ENCODE peak calls at places on chromosomes 12 and 14, in four cellular contexts. I, B, F and U are unnamed samples.

GRCh38 chr12:124443929-124444712 is 123.3 kb downstream of the NCOR2 start:
- DNase-seq in I (no peak), F (no peak), B (peak; percentile 24), U (no peak)

GRCh38 chr12:113070117-113070906 is 13.8 kb downstream of the DTX1 start:
- DNase-seq in I (no peak), B (no peak), F (peak; percentile 44), U (peak; percentile 53)

GRCh38 chr12:42588981-42589464 is 523 bp downstream of the PRICKLE1 start:
- DNase-seq in F (peak; percentile 13), B (peak; percentile 48), I (peak; percentile 38), U (no peak)

GRCh38 chr14:64879635-64880381 is at the start of gene SPTB:
- DNase-seq in B (no peak), I (peak; percentile 37), F (peak; percentile 58), U (peak; percentile 62)

GRCh38 chr14:99518441-99519346 is 37.5 kb downstream of the CCNK start:
- DNase-seq in F (peak; percentile 86), B (peak; percentile 38), I (peak; percentile 85), U (peak; percentile 58)

GRCh38 chr14:98605043-98605442 is 667.0 kb downstream of the BCL11B start:
- DNase-seq in B (no peak), F (no peak), I (no peak), U (no peak)

GRCh38 chr12:43132291-43132690 is 419.7 kb downstream of the ADAMTS20 start:
- DNase-seq in B (peak; percentile 54), I (no peak), F (no peak), U (no peak)

GRCh38 chr12:122062832-122063690 is 15.5 kb upstream of the MLXIP start:
- DNase-seq in B (peak; percentile 92), F (peak; percentile 71), I (peak; percentile 64), U (peak; percentile 64)

GRCh38 chr14:105627701-105628100 is 101.3 kb downstream of the TMEM121 start:
- DNase-seq in I (no peak), F (no peak), B (no peak), U (no peak)

GRCh38 chr14:101193126-101193844 is 289.8 kb upstream of the RTL1 start:
- DNase-seq in I (no peak), B (no peak), F (no peak), U (no peak)

GRCh38 chr12:75489613-75490210 is 9.2 kb downstream of the GLIPR1 start:
- DNase-seq in F (no peak), I (peak; percentile 22), B (peak; percentile 33), U (no peak)

GRCh38 chr14:62409185-62409584 is 636.1 kb downstream of the KCNH5 start:
- DNase-seq in F (no peak), I (no peak), B (peak; percentile 30), U (no peak)

GRCh38 chr12:109910969-109911348 is 10.9 kb downstream of the TCHP start:
- DNase-seq in B (peak; percentile 25), I (peak; percentile 67), F (no peak), U (no peak)

GRCh38 chr12:113422030-113422900 is at the start of gene SDSL:
- DNase-seq in F (peak; percentile 74), B (peak; percentile 88), I (peak; percentile 90), U (peak; percentile 75)

GRCh38 chr12:104966677-104967076 is 8.6 kb upstream of the SLC41A2 start:
- DNase-seq in I (no peak), F (no peak), B (no peak), U (no peak)

GRCh38 chr12:90672081-90672480 is 282.9 kb downstream of the CCER1 start:
- DNase-seq in B (no peak), F (no peak), I (no peak), U (no peak)

GRCh38 chr14:67886221-67886620 is 66.6 kb downstream of the RAD51B start:
- DNase-seq in I (no peak), F (no peak), B (no peak), U (no peak)

GRCh38 chr14:34113051-34113511 is 162.2 kb upstream of the EGLN3 start:
- DNase-seq in B (no peak), I (peak; percentile 38), F (no peak), U (no peak)

GRCh38 chr12:56722832-56723231 is 2.3 kb downstream of the NACA start:
- DNase-seq in I (no peak), F (no peak), B (no peak), U (no peak)

GRCh38 chr14:62126885-62127478 is 364.8 kb downstream of the SNAPC1 start:
- DNase-seq in I (peak; percentile 40), F (no peak), B (peak; percentile 78), U (no peak)

GRCh38 chr14:98296895-98297294 is 975.1 kb downstream of the BCL11B start:
- DNase-seq in F (no peak), I (no peak), B (no peak), U (no peak)

GRCh38 chr12:57779736-57780135 is 2.9 kb upstream of the TSFM start:
- DNase-seq in F (no peak), B (no peak), I (no peak), U (no peak)

GRCh38 chr12:4296749-4297148 is 23.2 kb downstream of the CCND2 start:
- DNase-seq in I (no peak), B (no peak), F (no peak), U (no peak)

GRCh38 chr14:85401396-85401795 is 128.5 kb upstream of the FLRT2 start:
- DNase-seq in F (no peak), I (no peak), B (no peak), U (no peak)

GRCh38 chr14:105144666-105145380 is 23.8 kb downstream of the JAG2 start:
- DNase-seq in I (no peak), B (no peak), F (peak; percentile 4), U (peak; percentile 10)

GRCh38 chr14:105145381-105146180 is 23.0 kb downstream of the JAG2 start:
- DNase-seq in I (no peak), B (no peak), F (no peak), U (no peak)

GRCh38 chr14:103071544-103072251 is 12.3 kb upstream of the LBHD2 start:
- DNase-seq in B (no peak), I (no peak), F (peak; percentile 64), U (peak; percentile 46)

GRCh38 chr14:50387543-50387942 is 9.1 kb downstream of the CDKL1 start:
- DNase-seq in B (no peak), F (no peak), I (no peak), U (no peak)

GRCh38 chr12:130435826-130436225 is 98.1 kb downstream of the PIWIL1 start:
- DNase-seq in B (no peak), I (no peak), F (no peak), U (no peak)

GRCh38 chr12:31388713-31389112 is 62.8 kb upstream of the SINHCAF start:
- DNase-seq in B (no peak), I (no peak), F (no peak), U (no peak)

GRCh38 chr12:56337753-56338221 is 897 bp upstream of the IL23A start:
- DNase-seq in F (no peak), I (no peak), B (no peak), U (no peak)

GRCh38 chr14:90368946-90369721 is 27.7 kb upstream of the CALM1 start:
- DNase-seq in F (peak; percentile 50), B (peak; percentile 26), I (peak; percentile 48), U (peak; percentile 37)

GRCh38 chr12:56487448-56488040 is 417 bp downstream of the GLS2 start:
- DNase-seq in F (peak; percentile 52), B (no peak), I (peak; percentile 36), U (peak; percentile 38)

GRCh38 chr12:57614178-57614947 is 3.1 kb downstream of the ARHGEF25 start:
- DNase-seq in F (no peak), B (no peak), I (peak; percentile 62), U (peak; percentile 40)